ENCODE peak calls at places on chromosomes 2 and 18, in four cellular contexts. U, B, M and O are unnamed samples.

GRCh38 chr2:12169060-12169406 is 422.6 kb downstream of the LPIN1 start:
- DNase-seq in U (no peak), M (peak; percentile 50), B (no peak), O (no peak)

GRCh38 chr2:229660951-229661350 is 53.4 kb downstream of the DNER start:
- DNase-seq in M (no peak), U (no peak), B (no peak), O (no peak)

GRCh38 chr2:204453730-204454167 is 91.5 kb upstream of the PARD3B start:
- DNase-seq in B (peak; percentile 68), U (peak; percentile 54), M (peak; percentile 20), O (no peak)

GRCh38 chr18:44654555-44654954 is 26.1 kb upstream of the SETBP1 start:
- DNase-seq in M (no peak), U (no peak), B (no peak), O (no peak)

GRCh38 chr2:110732422-110733413 is at the start of gene ACOXL:
- DNase-seq in B (no peak), M (no peak), U (peak; percentile 67), O (peak; percentile 61)

GRCh38 chr18:51561821-51562220 is 364.3 kb upstream of the MEX3C start:
- DNase-seq in B (no peak), M (peak; percentile 24), U (no peak), O (no peak)

GRCh38 chr2:158761626-158762025 is 33.5 kb upstream of the DAPL1 start:
- DNase-seq in U (no peak), M (no peak), B (no peak), O (no peak)

GRCh38 chr2:715847-716573 is 38.8 kb upstream of the TMEM18 start:
- DNase-seq in M (no peak), U (no peak), B (no peak), O (peak; percentile 41)

GRCh38 chr18:68448736-68449135 is 266.2 kb downstream of the TMX3 start:
- DNase-seq in U (no peak), B (no peak), M (no peak), O (no peak)

GRCh38 chr2:191297031-191297430 is 51.8 kb downstream of the MYO1B start:
- DNase-seq in U (no peak), B (no peak), M (no peak), O (no peak)

GRCh38 chr18:9561774-9562173 is 52.6 kb downstream of the PPP4R1 start:
- DNase-seq in M (no peak), U (no peak), B (no peak), O (no peak)

GRCh38 chr2:78845786-78846185 is 179.7 kb upstream of the REG3G start:
- DNase-seq in M (no peak), U (no peak), B (no peak), O (no peak)

GRCh38 chr18:62510744-62511143 is 12.1 kb upstream of the ZCCHC2 start:
- DNase-seq in M (no peak), B (no peak), U (no peak), O (no peak)

GRCh38 chr2:218605438-218605837 is 2.3 kb upstream of the PLCD4 start:
- DNase-seq in B (no peak), M (peak; percentile 23), U (peak; percentile 50), O (no peak)

GRCh38 chr2:120669121-120669952 is 66.3 kb upstream of the GLI2 start:
- DNase-seq in M (no peak), U (peak; percentile 78), B (no peak), O (no peak)

GRCh38 chr18:58682429-58683069 is 11.3 kb downstream of the MALT1 start:
- DNase-seq in B (peak; percentile 65), M (peak; percentile 47), U (peak; percentile 73), O (no peak)

GRCh38 chr2:222052934-222053367 is 245.8 kb downstream of the PAX3 start:
- DNase-seq in U (no peak), B (no peak), M (no peak), O (peak; percentile 58)

GRCh38 chr2:203594541-203594940 is 59.4 kb upstream of the RAPH1 start:
- DNase-seq in B (no peak), U (no peak), M (no peak), O (no peak)

GRCh38 chr18:22346342-22346967 is 71.3 kb downstream of the CTAGE1 start:
- DNase-seq in M (peak; percentile 84), B (peak; percentile 80), U (peak; percentile 59), O (no peak)

GRCh38 chr18:58538604-58539386 is 90.1 kb downstream of the ALPK2 start:
- DNase-seq in U (no peak), B (no peak), M (no peak), O (no peak)

GRCh38 chr18:13048061-13048605 is 57.0 kb downstream of the CEP192 start:
- DNase-seq in M (no peak), B (no peak), U (no peak), O (no peak)

GRCh38 chr2:45823723-45824206 is 172.3 kb downstream of the PRKCE start:
- DNase-seq in U (no peak), M (peak; percentile 81), B (peak; percentile 89), O (no peak)

GRCh38 chr2:157404363-157404762 is 39.5 kb downstream of the CYTIP start:
- DNase-seq in M (no peak), U (no peak), B (no peak), O (no peak)

GRCh38 chr18:35185771-35186170 is 55.1 kb upstream of the ZNF397 start:
- DNase-seq in M (no peak), U (no peak), B (no peak), O (no peak)

GRCh38 chr2:180046776-180047175 is 39.7 kb upstream of the CWC22 start:
- DNase-seq in U (no peak), M (no peak), B (no peak), O (no peak)

GRCh38 chr18:48818329-48819254 is 132.2 kb downstream of the SMAD7 start:
- DNase-seq in B (peak; percentile 35), M (peak; percentile 3), U (no peak), O (no peak)

GRCh38 chr2:160036736-160037135 is 25.7 kb downstream of the PLA2R1 start:
- DNase-seq in M (no peak), B (no peak), U (no peak), O (no peak)

GRCh38 chr18:79935925-79936324 is 15.5 kb downstream of the SLC66A2 start:
- DNase-seq in B (peak; percentile 6), U (no peak), M (no peak), O (no peak)

GRCh38 chr18:50967714-50968661 is at the start of gene ELAC1:
- DNase-seq in M (peak; percentile 70), B (peak; percentile 83), U (peak; percentile 92), O (peak; percentile 48)

GRCh38 chr2:12223732-12224131 is 477.3 kb downstream of the LPIN1 start:
- DNase-seq in M (no peak), U (no peak), B (no peak), O (no peak)

GRCh38 chr2:50720695-50721314 is 311.1 kb downstream of the NRXN1 start:
- DNase-seq in B (no peak), M (no peak), U (no peak), O (no peak)

GRCh38 chr18:4755848-4756247 is 300.7 kb upstream of the DLGAP1 start:
- DNase-seq in B (no peak), M (no peak), U (no peak), O (no peak)

GRCh38 chr2:144131042-144131441 is 388.9 kb downstream of the ZEB2 start:
- DNase-seq in M (no peak), U (no peak), B (no peak), O (no peak)

GRCh38 chr2:75276093-75277055 is 77.1 kb upstream of the TACR1 start:
- DNase-seq in M (no peak), B (no peak), U (no peak), O (no peak)

GRCh38 chr18:31819106-31819924 is 58.6 kb upstream of the SLC25A52 start:
- DNase-seq in M (no peak), U (peak; percentile 80), B (no peak), O (peak; percentile 54)

GRCh38 chr2:71603311-71603794 is 150.0 kb downstream of the DYSF start:
- DNase-seq in M (no peak), U (no peak), B (peak; percentile 49), O (no peak)

DNA sequence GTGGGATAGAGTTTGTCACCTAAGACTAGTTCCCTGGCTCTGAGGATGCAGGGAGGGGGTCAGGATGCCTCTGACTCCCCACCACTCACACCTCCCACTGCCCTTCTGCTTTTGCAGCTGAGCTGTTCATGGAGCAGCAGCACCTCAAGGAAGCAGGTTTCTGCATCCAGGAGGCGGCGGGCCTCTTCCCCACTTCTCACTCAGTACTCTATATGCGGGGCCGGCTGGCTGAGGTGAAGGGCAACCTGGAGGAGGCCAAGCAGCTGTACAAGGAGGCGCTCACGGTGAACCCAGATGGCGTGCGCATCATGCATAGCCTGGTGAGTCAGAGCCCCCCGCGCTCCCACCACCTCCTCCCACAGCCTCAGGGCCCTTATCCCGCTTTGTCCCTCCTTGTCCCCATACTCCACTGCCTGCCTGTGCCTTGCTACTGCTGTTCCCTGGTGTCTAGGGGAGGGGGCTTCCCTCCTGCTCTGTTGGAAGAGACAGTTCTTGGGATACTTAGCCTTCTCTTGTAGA is 94.4 kb downstream of the STPG4 start:
- DNase-seq in M (no peak), B (no peak), U (no peak), O (no peak)
- H3K4me1 ChIP-seq in M (peaks cover 82% of the 10 kb centered on the region), B (peaks cover 2% of the 10 kb centered on the region), U (peaks cover 28% of the 10 kb centered on the region), O (peaks cover 4% of the 10 kb centered on the region)

GRCh38 chr2:37635359-37636208 is 35.9 kb downstream of the CDC42EP3 start:
- DNase-seq in B (peak; percentile 65), M (no peak), U (peak; percentile 30), O (no peak)
- H3K4me1 ChIP-seq in B (no peaks in the 10 kb centered on the region), M (peaks cover 30% of the 10 kb centered on the region), U (peaks cover 11% of the 10 kb centered on the region), O (no peaks in the 10 kb centered on the region)

DNA sequence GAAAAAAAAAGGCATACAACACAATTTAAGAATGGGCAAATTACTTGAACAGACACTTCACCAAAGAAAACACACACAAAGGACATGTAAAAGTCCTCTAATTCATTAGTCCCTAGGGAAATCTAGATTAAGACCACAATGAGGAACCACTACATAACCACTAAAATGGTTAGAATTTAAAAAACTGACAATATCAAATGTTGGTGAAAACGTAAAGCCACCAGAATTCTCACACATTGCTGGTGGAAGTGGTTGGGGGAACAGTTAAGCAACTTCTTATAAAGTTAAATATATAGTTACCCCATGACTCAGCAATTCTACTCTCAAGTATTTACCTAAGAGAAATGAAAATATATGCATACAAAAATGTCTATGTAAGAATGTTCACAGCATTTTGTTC is 11.8 kb downstream of the RTN4 start:
- DNase-seq in M (no peak), B (no peak), U (no peak), O (no peak)
- H3K4me1 ChIP-seq in M (peaks cover 19% of the 10 kb centered on the region), B (peaks cover 1% of the 10 kb centered on the region), U (peaks cover 5% of the 10 kb centered on the region), O (peaks cover 2% of the 10 kb centered on the region)

GRCh38 chr2:239477606-239478005 is 76.8 kb upstream of the HDAC4 start:
- DNase-seq in B (no peak), U (no peak), M (no peak), O (no peak)

GRCh38 chr2:239473211-239473805 is 72.5 kb upstream of the HDAC4 start:
- DNase-seq in M (no peak), B (no peak), U (no peak), O (no peak)

GRCh38 chr2:239476029-239476756 is 75.4 kb upstream of the HDAC4 start:
- DNase-seq in B (no peak), M (no peak), U (no peak), O (no peak)

GRCh38 chr2:239476757-239477565 is 76.1 kb upstream of the HDAC4 start:
- DNase-seq in B (no peak), U (no peak), M (no peak), O (no peak)

GRCh38 chr2:239475161-239476028 is 74.6 kb upstream of the HDAC4 start:
- DNase-seq in B (no peak), M (no peak), U (no peak), O (no peak)
- H3K4me1 ChIP-seq in B (no peaks in the 10 kb centered on the region), M (no peaks in the 10 kb centered on the region), U (no peaks in the 10 kb centered on the region), O (no peaks in the 10 kb centered on the region)